ENCODE peak calls at places on chromosomes 2 and 18, in five cellular contexts. A is HS-5, S is fibroblast of lung, H is NCI-H1105 treated with DMSO at 0.1 percent for 48 hours, K is colonic mucosa. R is an unnamed sample.
A peak's percentile ranks its signal among the peaks of the same experiment; 100 is the strongest.

GRCh38 chr2:73268831-73269685 is 15.2 kb downstream of the FBXO41 start:
- DNase-seq in A (no peak), S (peak; percentile 32), H (peak; percentile 85), K (peak; percentile 81), R (no peak)

GRCh38 chr2:96977631-96978195 is 8.7 kb downstream of the FAM178B start:
- DNase-seq in A (peak; percentile 64), S (peak; percentile 81), H (no peak), K (no peak), R (no peak)

GRCh38 chr2:234335676-234336228 is 161.1 kb downstream of the ARL4C start:
- DNase-seq in A (no peak), S (peak; percentile 75), H (peak; percentile 29), K (peak; percentile 69), R (peak; percentile 78)

GRCh38 chr18:9562584-9562983 is 51.8 kb downstream of the PPP4R1 start:
- DNase-seq in A (no peak), S (no peak), H (no peak), K (no peak), R (no peak)

GRCh38 chr2:189131986-189132385 is 47.6 kb downstream of the COL5A2 start:
- DNase-seq in A (no peak), S (peak; percentile 83), H (no peak), K (no peak), R (no peak)

GRCh38 chr2:112674229-112674628 is 28.5 kb downstream of the SLC20A1 start:
- DNase-seq in A (no peak), S (no peak), H (no peak), K (peak; percentile 34), R (peak; percentile 93)

GRCh38 chr2:101002562-101003277 is 631 bp downstream of the RPL31 start:
- DNase-seq in A (no peak), S (no peak), H (no peak), K (peak; percentile 29), R (no peak)

GRCh38 chr2:30789670-30790210 is 17.5 kb downstream of the CAPN13 start:
- DNase-seq in A (no peak), S (no peak), H (no peak), K (peak; percentile 16), R (no peak)

GRCh38 chr2:96073170-96073775 is 38.6 kb upstream of the GPAT2 start:
- DNase-seq in A (no peak), S (no peak), H (no peak), K (no peak), R (no peak)

GRCh38 chr18:44123743-44124142 is 556.9 kb upstream of the SETBP1 start:
- DNase-seq in A (no peak), S (peak; percentile 74), H (no peak), K (no peak), R (no peak)

GRCh38 chr2:207505728-207506127 is 24.0 kb upstream of the CREB1 start:
- DNase-seq in A (peak; percentile 94), S (peak; percentile 96), H (no peak), K (no peak), R (peak; percentile 27)

GRCh38 chr18:43277164-43277600 is at the start of gene SYT4:
- DNase-seq in A (no peak), S (peak; percentile 72), H (peak; percentile 77), K (no peak), R (no peak)

GRCh38 chr2:67752964-67753363 is 309.8 kb downstream of the C1D start:
- DNase-seq in A (peak; percentile 49), S (peak; percentile 89), H (no peak), K (no peak), R (no peak)

GRCh38 chr2:109446531-109447131 is 167.1 kb downstream of the SEPTIN10 start:
- DNase-seq in A (no peak), S (no peak), H (no peak), K (no peak), R (no peak)

GRCh38 chr2:238523158-238524110 is 96.7 kb downstream of the ASB1 start:
- DNase-seq in A (no peak), S (peak; percentile 39), H (no peak), K (peak; percentile 23), R (peak; percentile 52)

GRCh38 chr2:126643431-126643830 is 12.5 kb upstream of the GYPC start:
- DNase-seq in A (no peak), S (no peak), H (no peak), K (no peak), R (no peak)

R was measured in HL-60.